ENCODE peak calls at places on chromosomes 13 and 19, in four cellular contexts. J, L, W and H are unnamed samples.
A peak's percentile ranks its signal among the peaks of the same experiment; 100 is the strongest.

GRCh38 chr19:10809693-10810285 is 26.2 kb downstream of the TMED1 start:
- DNase-seq in J (no peak), L (no peak), W (no peak), H (no peak)

GRCh38 chr13:59409651-59410200 is 754.0 kb downstream of the DIAPH3 start:
- DNase-seq in J (no peak), L (no peak), W (no peak), H (no peak)

GRCh38 chr19:30682576-30683536 is 310.7 kb downstream of the ZNF536 start:
- DNase-seq in J (peak; percentile 74), L (peak; percentile 67), W (peak; percentile 75), H (peak; percentile 85)

GRCh38 chr19:35348909-35349611 is 1.4 kb downstream of the FFAR1 start:
- DNase-seq in J (no peak), L (no peak), W (no peak), H (no peak)

GRCh38 chr13:110873639-110874507 is 41.0 kb downstream of the ANKRD10 start:
- DNase-seq in J (no peak), L (no peak), W (no peak), H (no peak)

GRCh38 chr13:99005609-99006008 is 27.7 kb upstream of the DOCK9 start:
- DNase-seq in J (no peak), L (no peak), W (no peak), H (no peak)

GRCh38 chr13:102267191-102267590 is 134.7 kb downstream of the FGF14 start:
- DNase-seq in J (no peak), L (no peak), W (no peak), H (no peak)

GRCh38 chr13:100235311-100235901 is 146.5 kb downstream of the PCCA start:
- DNase-seq in J (no peak), L (no peak), W (peak; percentile 15), H (peak; percentile 29)

GRCh38 chr19:49132974-49133609 is 13.7 kb downstream of the PPFIA3 start:
- DNase-seq in J (peak; percentile 57), L (no peak), W (no peak), H (no peak)

GRCh38 chr13:22000191-22000590 is 329.3 kb downstream of the FGF9 start:
- DNase-seq in J (no peak), L (no peak), W (no peak), H (no peak)

GRCh38 chr13:27372896-27373295 is 51.5 kb upstream of the GTF3A start:
- DNase-seq in J (no peak), L (peak; percentile 71), W (no peak), H (no peak)

GRCh38 chr19:19115954-19116353 is 22.3 kb downstream of the TMEM161A start:
- DNase-seq in J (peak; percentile 43), L (no peak), W (peak; percentile 15), H (peak; percentile 56)

GRCh38 chr19:3775831-3776230 is 3.8 kb upstream of the RAX2 start:
- DNase-seq in J (no peak), L (no peak), W (no peak), H (no peak)

GRCh38 chr13:75271851-75272250 is 210.1 kb downstream of the TBC1D4 start:
- DNase-seq in J (no peak), L (no peak), W (no peak), H (no peak)

GRCh38 chr13:51814071-51814470 is 10.1 kb upstream of the DHRS12 start:
- DNase-seq in J (no peak), L (no peak), W (no peak), H (no peak)

GRCh38 chr13:73169971-73170370 is 111.2 kb downstream of the KLF5 start:
- DNase-seq in J (no peak), L (no peak), W (peak; percentile 5), H (no peak)

GRCh38 chr19:11987405-11988231 is 22.8 kb downstream of the ZNF763 start:
- DNase-seq in J (peak; percentile 96), L (peak; percentile 97), W (peak; percentile 91), H (peak; percentile 93)

GRCh38 chr13:113245858-113246791 is 36.7 kb downstream of the CUL4A start:
- DNase-seq in J (no peak), L (peak; percentile 50), W (no peak), H (no peak)
- TF ChIP-seq CTCF in J (no peak), L (no peak), W (no peak), H (peak; percentile 52)

GRCh38 chr19:29623726-29624488 is 17.8 kb downstream of the POP4 start:
- DNase-seq in J (no peak), L (no peak), W (no peak), H (no peak)

GRCh38 chr19:29626386-29626785 is 20.3 kb downstream of the POP4 start:
- DNase-seq in J (no peak), L (no peak), W (no peak), H (no peak)

GRCh38 chr19:29625316-29625715 is 19.2 kb downstream of the POP4 start:
- DNase-seq in J (no peak), L (no peak), W (no peak), H (no peak)

GRCh38 chr19:29622191-29623070 is 16.3 kb downstream of the POP4 start:
- DNase-seq in J (no peak), L (no peak), W (peak; percentile 9), H (no peak)

GRCh38 chr19:29624489-29625210 is 18.6 kb downstream of the POP4 start:
- DNase-seq in J (no peak), L (no peak), W (no peak), H (no peak)
- TF ChIP-seq CTCF in J (no peak), L (no peak), W (no peak), H (no peak)

GRCh38 chr13:114005206-114005720 is 31.4 kb upstream of the C13orf46 start:
- DNase-seq in J (no peak), L (no peak), W (no peak), H (no peak)
- TF ChIP-seq CTCF in J (no peak), L (no peak), W (no peak), H (no peak)

GRCh38 chr13:95671597-95671996 is 5.3 kb upstream of the DNAJC3 start:
- DNase-seq in J (no peak), L (no peak), W (no peak), H (no peak)
- TF ChIP-seq CTCF in J (no peak), L (no peak), W (no peak), H (no peak)

GRCh38 chr19:54462713-54463530 is 656 bp downstream of the LENG9 start:
- DNase-seq in J (peak; percentile 77), L (peak; percentile 71), W (peak; percentile 78), H (peak; percentile 36)
- TF ChIP-seq CTCF in J (no peak), L (no peak), W (peak; percentile 46), H (peak; percentile 27)

DNA sequence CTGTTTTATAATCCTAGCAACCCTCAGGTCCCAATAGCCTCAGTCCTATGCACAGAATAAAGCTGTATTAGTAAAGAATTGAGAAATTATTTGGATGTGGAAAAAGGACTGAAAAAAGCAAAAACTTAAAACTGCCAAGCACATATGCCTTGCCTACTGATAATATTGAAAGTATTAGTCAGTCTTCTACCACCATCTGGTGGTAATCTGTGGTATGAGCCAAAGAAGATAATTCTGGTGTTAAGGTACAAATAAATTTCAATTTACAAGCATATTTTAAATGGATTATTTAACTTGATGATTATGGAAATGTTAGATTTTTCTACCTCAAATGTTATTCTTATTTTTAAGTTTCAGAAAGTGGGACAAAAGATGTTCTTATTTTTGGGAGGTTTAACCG is 460.3 kb upstream of the KLHL1 start:
- DNase-seq in J (no peak), L (no peak), W (no peak), H (peak; percentile 12)
- TF ChIP-seq CTCF in J (no peak), L (no peak), W (no peak), H (peak; percentile 94)

GRCh38 chr19:39533791-39534190 is 1.1 kb upstream of the EID2B start:
- DNase-seq in J (no peak), L (no peak), W (no peak), H (no peak)

GRCh38 chr19:39531834-39532232 is 819 bp downstream of the EID2B start:
- DNase-seq in J (no peak), L (no peak), W (no peak), H (no peak)

GRCh38 chr19:39532233-39533002 is at the start of gene EID2B:
- DNase-seq in J (peak; percentile 97), L (peak; percentile 95), W (peak; percentile 96), H (peak; percentile 96)

GRCh38 chr19:39533003-39533512 is 406 bp upstream of the EID2B start:
- DNase-seq in J (no peak), L (no peak), W (no peak), H (no peak)
- TF ChIP-seq CTCF in J (no peak), L (no peak), W (no peak), H (peak; percentile 22)

GRCh38 chr19:56333506-56333905 is 18.9 kb upstream of the ZSCAN5A start:
- DNase-seq in J (no peak), L (no peak), W (peak; percentile 69), H (peak; percentile 32)
- TF ChIP-seq CTCF in J (no peak), L (peak; percentile 79), W (peak; percentile 78), H (peak; percentile 85)

GRCh38 chr19:33292595-33293254 is 9.6 kb downstream of the CEBPA start:
- DNase-seq in J (no peak), L (peak; percentile 66), W (no peak), H (no peak)
- TF ChIP-seq CTCF in J (no peak), L (no peak), W (no peak), H (no peak)

GRCh38 chr19:42313096-42313839 is at the start of gene TMEM145:
- DNase-seq in J (no peak), L (no peak), W (peak; percentile 81), H (peak; percentile 49)
- TF ChIP-seq CTCF in J (no peak), L (no peak), W (no peak), H (peak; percentile 37)